ENCODE peak calls at places on chromosomes 4 and X, in five cellular contexts. U, T, S, C and G are unnamed samples.

GRCh38 chr4:106208481-106209460 is 107.2 kb downstream of the TBCK start:
- DNase-seq in U (no peak), T (no peak), S (no peak), C (peak), G (no peak)

GRCh38 chr4:48668254-48669017 is 111.6 kb downstream of the FRYL start:
- DNase-seq in U (peak), T (no peak), S (no peak), C (no peak), G (no peak)

GRCh38 chrX:152641256-152641875 is 3.7 kb downstream of the GABRQ start:
- DNase-seq in U (no peak), T (no peak), S (no peak), C (peak), G (no peak)

GRCh38 chrX:348461-349117 is 30.0 kb upstream of the GTPBP6 start:
- DNase-seq in U (no peak), T (no peak), S (peak), C (no peak), G (no peak)

GRCh38 chr4:87838207-87838606 is 5.4 kb downstream of the MEPE start:
- DNase-seq in U (no peak), T (no peak), S (no peak), C (no peak), G (no peak)

GRCh38 chr4:74906771-74907170 is 26.1 kb upstream of the PARM1 start:
- DNase-seq in U (no peak), T (no peak), S (no peak), C (no peak), G (no peak)

GRCh38 chrX:99142745-99143144 is 1267.3 kb downstream of the PCDH19 start:
- DNase-seq in U (no peak), T (no peak), S (no peak), C (no peak), G (no peak)

GRCh38 chrX:80285131-80285773 is 135.0 kb upstream of the TENT5D start:
- DNase-seq in U (peak), T (no peak), S (no peak), C (peak), G (no peak)

GRCh38 chr4:87848622-87849351 is 16.0 kb downstream of the MEPE start:
- DNase-seq in U (peak), T (peak), S (no peak), C (peak), G (peak)

GRCh38 chrX:37912286-37912685 is 64.9 kb upstream of the DYNLT3 start:
- DNase-seq in U (no peak), T (no peak), S (no peak), C (no peak), G (no peak)

GRCh38 chr4:132123870-132124623 is 1025.0 kb upstream of the PCDH10 start:
- DNase-seq in U (no peak), T (peak), S (no peak), C (no peak), G (peak)

GRCh38 chr4:89658701-89659024 is 178.3 kb downstream of the SNCA start:
- DNase-seq in U (no peak), T (no peak), S (no peak), C (no peak), G (no peak)

GRCh38 chr4:85084371-85085170 is 118.1 kb upstream of the WDFY3 start:
- DNase-seq in U (peak), T (peak), S (no peak), C (peak), G (peak)

GRCh38 chrX:18424482-18425198 is 768 bp upstream of the CDKL5 start:
- DNase-seq in U (peak), T (peak), S (no peak), C (peak), G (no peak)

GRCh38 chr4:86910820-86911684 is 18.8 kb upstream of the C4orf36 start:
- DNase-seq in U (no peak), T (no peak), S (no peak), C (no peak), G (no peak)

GRCh38 chr4:128757712-128758111 is 51.8 kb upstream of the JADE1 start:
- DNase-seq in U (no peak), T (peak), S (peak), C (peak), G (peak)
- H3K4me3 ChIP-seq in U (no peak), T (no peak), S (peak), C (no peak), G (no peak)

GRCh38 chr4:1768367-1769034 is 24.6 kb upstream of the FGFR3 start:
- DNase-seq in U (no peak), T (no peak), S (no peak), C (no peak), G (no peak)

GRCh38 chr4:1769692-1770091 is 23.4 kb upstream of the FGFR3 start:
- DNase-seq in U (no peak), T (no peak), S (no peak), C (no peak), G (no peak)

GRCh38 chr4:1767058-1767769 is 25.9 kb upstream of the FGFR3 start:
- DNase-seq in U (no peak), T (no peak), S (no peak), C (peak), G (no peak)

GRCh38 chr4:1766336-1767057 is 26.6 kb upstream of the FGFR3 start:
- DNase-seq in U (no peak), T (no peak), S (no peak), C (peak), G (no peak)

GRCh38 chr4:1767770-1768366 is 25.2 kb upstream of the FGFR3 start:
- DNase-seq in U (peak), T (peak), S (no peak), C (peak), G (no peak)
- TF ChIP-seq CTCF in U (no peak), T (peak), S (no peak), C (peak), G (no peak)

GRCh38 chr4:181959121-181959520 is 284.1 kb upstream of the TENM3 start:
- DNase-seq in U (no peak), T (peak), S (no peak), C (no peak), G (no peak)

GRCh38 chr4:181960384-181960783 is 282.8 kb upstream of the TENM3 start:
- DNase-seq in U (no peak), T (no peak), S (no peak), C (no peak), G (no peak)

GRCh38 chr4:181956502-181956901 is 286.7 kb upstream of the TENM3 start:
- DNase-seq in U (no peak), T (no peak), S (no peak), C (no peak), G (no peak)

GRCh38 chr4:181958435-181958834 is 284.8 kb upstream of the TENM3 start:
- DNase-seq in U (no peak), T (no peak), S (no peak), C (no peak), G (no peak)

GRCh38 chr4:181957088-181957487 is 286.1 kb upstream of the TENM3 start:
- DNase-seq in U (no peak), T (peak), S (no peak), C (no peak), G (peak)
- H3K4me3 ChIP-seq in U (no peak), T (no peak), S (no peak), C (no peak), G (no peak)

GRCh38 chrX:54439967-54440871 is at the start of gene TSR2:
- DNase-seq in U (peak), T (peak), S (peak), C (peak), G (peak)
- TF ChIP-seq CTCF in U (no peak), T (peak), S (no peak), C (no peak), G (peak)